ENCODE peak calls at places on chromosomes 2 and 18, in ten cellular contexts. R is neural crest cell; S is brain microvascular endothelial cell; E is CD4-positive, alpha-beta T cell; N is left ventricle myocardium inferior; Z is BE2C; T is fibroblast of lung; K is retinal pigment epithelial cell; C is B cell; D is endothelial cell. P is an unnamed sample.

GRCh38 chr2:12059616-12060441 is 313.4 kb downstream of the LPIN1 start:
- DNase-seq in R (no peak), S (peak; percentile 63), E (no peak), N (no peak), Z (no peak), T (peak; percentile 82), K (no peak), C (no peak), D (no peak), P (no peak)

GRCh38 chr2:39728941-39729351 is 50.1 kb downstream of the THUMPD2 start:
- DNase-seq in R (peak; percentile 28), S (peak; percentile 51), E (no peak), N (no peak), Z (peak; percentile 69), T (peak; percentile 42), K (no peak), C (peak; percentile 51), D (peak; percentile 48), P (peak; percentile 39)

GRCh38 chr2:17793803-17794349 is 22.4 kb upstream of the MSGN1 start:
- DNase-seq in R (no peak), S (no peak), E (no peak), N (no peak), Z (no peak), T (peak; percentile 40), K (no peak), C (no peak), D (no peak), P (no peak)

GRCh38 chr18:75801178-75801577 is 373.7 kb upstream of the SMIM21 start:
- DNase-seq in R (no peak), S (no peak), E (no peak), N (no peak), Z (no peak), T (no peak), K (no peak), C (no peak), D (no peak), P (no peak)

GRCh38 chr2:212013656-212014055 is 524.9 kb downstream of the ERBB4 start:
- DNase-seq in R (no peak), S (no peak), E (no peak), N (no peak), Z (no peak), T (no peak), K (no peak), C (no peak), D (no peak), P (no peak)

GRCh38 chr2:23617817-23618216 is 232.8 kb downstream of the KLHL29 start:
- DNase-seq in R (no peak), S (no peak), E (no peak), N (peak; percentile 33), Z (no peak), T (no peak), K (no peak), C (no peak), D (no peak), P (no peak)

GRCh38 chr18:24766376-24766775 is 305.9 kb downstream of the HRH4 start:
- DNase-seq in R (no peak), S (no peak), E (no peak), N (no peak), Z (no peak), T (peak; percentile 6), K (no peak), C (no peak), D (no peak), P (no peak)

GRCh38 chr2:144330951-144331651 is 188.8 kb downstream of the ZEB2 start:
- DNase-seq in R (no peak), S (no peak), E (no peak), N (no peak), Z (no peak), T (peak; percentile 34), K (no peak), C (no peak), D (no peak), P (peak; percentile 2)

GRCh38 chr2:69306897-69307695 is 79.9 kb downstream of the GFPT1 start:
- DNase-seq in R (peak; percentile 83), S (peak; percentile 75), E (peak; percentile 34), N (peak; percentile 84), Z (peak; percentile 81), T (peak; percentile 79), K (no peak), C (peak; percentile 67), D (peak; percentile 91), P (peak; percentile 88)

GRCh38 chr2:96494188-96494587 is 11.0 kb downstream of the NEURL3 start:
- DNase-seq in R (no peak), S (no peak), E (no peak), N (no peak), Z (no peak), T (no peak), K (no peak), C (no peak), D (no peak), P (no peak)

GRCh38 chr2:201697899-201698298 is 545 bp downstream of the MPP4 start:
- DNase-seq in R (no peak), S (peak; percentile 82), E (no peak), N (no peak), Z (no peak), T (peak; percentile 76), K (no peak), C (no peak), D (no peak), P (no peak)

GRCh38 chr2:23607925-23608324 is 222.9 kb downstream of the KLHL29 start:
- DNase-seq in R (no peak), S (no peak), E (no peak), N (no peak), Z (no peak), T (no peak), K (no peak), C (no peak), D (no peak), P (no peak)

GRCh38 chr2:18516112-18516511 is 44.3 kb downstream of the RDH14 start:
- DNase-seq in R (no peak), S (peak; percentile 80), E (no peak), N (no peak), Z (no peak), T (peak; percentile 57), K (no peak), C (no peak), D (no peak), P (no peak)

GRCh38 chr2:115171751-115172150 is 729.3 kb downstream of the DPP10 start:
- DNase-seq in R (no peak), S (no peak), E (no peak), N (no peak), Z (no peak), T (no peak), K (no peak), C (no peak), D (no peak), P (no peak)

GRCh38 chr2:195333869-195334268 is 323.2 kb upstream of the SLC39A10 start:
- DNase-seq in R (no peak), S (no peak), E (no peak), N (no peak), Z (no peak), T (no peak), K (no peak), C (no peak), D (no peak), P (no peak)

GRCh38 chr2:215843579-215843978 is 169.8 kb downstream of the MREG start:
- DNase-seq in R (no peak), S (peak; percentile 88), E (no peak), N (no peak), Z (no peak), T (peak; percentile 81), K (peak; percentile 25), C (no peak), D (no peak), P (no peak)

GRCh38 chr2:31384771-31385276 is 29.7 kb downstream of the XDH start:
- DNase-seq in R (no peak), S (peak; percentile 80), E (no peak), N (no peak), Z (no peak), T (peak; percentile 93), K (peak; percentile 75), C (no peak), D (no peak), P (no peak)

GRCh38 chr2:31388736-31389135 is 25.8 kb downstream of the XDH start:
- DNase-seq in R (no peak), S (no peak), E (no peak), N (no peak), Z (no peak), T (no peak), K (no peak), C (no peak), D (no peak), P (no peak)

GRCh38 chr2:31386172-31386571 is 28.4 kb downstream of the XDH start:
- DNase-seq in R (no peak), S (no peak), E (no peak), N (no peak), Z (no peak), T (no peak), K (no peak), C (no peak), D (no peak), P (no peak)

GRCh38 chr2:31387850-31388249 is 26.7 kb downstream of the XDH start:
- DNase-seq in R (no peak), S (no peak), E (no peak), N (no peak), Z (no peak), T (no peak), K (no peak), C (no peak), D (no peak), P (no peak)

GRCh38 chr2:31386648-31387047 is 27.9 kb downstream of the XDH start:
- DNase-seq in R (no peak), S (no peak), E (no peak), N (no peak), Z (no peak), T (peak; percentile 11), K (no peak), C (no peak), D (no peak), P (peak; percentile 20)
- TF ChIP-seq CTCF in R (no peak), S (peak; percentile 32), E (no peak), N (no peak), Z (peak; percentile 16), T (peak; percentile 16), K (peak; percentile 21), C (no peak), D (no peak), P (no peak)

GRCh38 chr2:37809525-37809924 is 115.6 kb upstream of the RMDN2 start:
- DNase-seq in R (no peak), S (peak; percentile 67), E (no peak), N (no peak), Z (peak; percentile 52), T (peak; percentile 77), K (no peak), C (no peak), D (peak; percentile 25), P (no peak)
- TF ChIP-seq CTCF in R (peak; percentile 56), S (peak; percentile 74), E (no peak), N (peak; percentile 61), Z (peak; percentile 67), T (peak; percentile 68), K (peak; percentile 72), C (peak; percentile 39), D (peak; percentile 59), P (peak; percentile 19)

GRCh38 chr18:56200381-56200831 is 438.0 kb downstream of the TXNL1 start:
- DNase-seq in R (no peak), S (peak; percentile 63), E (no peak), N (no peak), Z (no peak), T (peak; percentile 47), K (no peak), C (no peak), D (no peak), P (no peak)
- TF ChIP-seq CTCF in R (no peak), S (no peak), E (no peak), N (no peak), Z (no peak), T (no peak), K (no peak), C (no peak), D (no peak), P (no peak)

GRCh38 chr2:9959262-9959661 is 7.8 kb downstream of the GRHL1 start:
- DNase-seq in R (no peak), S (no peak), E (no peak), N (no peak), Z (no peak), T (no peak), K (no peak), C (no peak), D (no peak), P (no peak)
- TF ChIP-seq CTCF in R (no peak), S (no peak), E (no peak), N (no peak), Z (no peak), T (no peak), K (no peak), C (no peak), D (no peak), P (no peak)